ENCODE peak calls at places on chromosomes 12 and 14, in four cellular contexts. One of them, this sample, is unnamed.
A peak's percentile ranks its signal among the peaks of the same experiment; 100 is the strongest.

GRCh38 chr14:22761734-22762133 is 4.8 kb upstream of the OXA1L start:
- DNase-seq in SK-N-SH: no peak
- DNase-seq in EL: no peak
- DNase-seq in sciatic nerve: no peak
- DNase-seq in this sample: no peak

GRCh38 chr12:14157129-14157747 is 175.8 kb upstream of the GRIN2B start:
- DNase-seq in SK-N-SH: no peak
- DNase-seq in EL: no peak
- DNase-seq in sciatic nerve: no peak
- DNase-seq in this sample: no peak

GRCh38 chr14:75981426-75981825 is 369 bp downstream of the TGFB3 start:
- DNase-seq in sciatic nerve: no peak
- DNase-seq in SK-N-SH: no peak
- DNase-seq in EL: no peak
- DNase-seq in this sample: no peak

GRCh38 chr12:104263026-104263425 is 40.5 kb upstream of the EID3 start:
- DNase-seq in SK-N-SH: no peak
- DNase-seq in EL: no peak
- DNase-seq in sciatic nerve: no peak
- DNase-seq in this sample: no peak

GRCh38 chr12:107159384-107159900 is 66.1 kb upstream of the CRY1 start:
- DNase-seq in EL: no peak
- DNase-seq in sciatic nerve: no peak
- DNase-seq in SK-N-SH: no peak
- DNase-seq in this sample: no peak

GRCh38 chr12:100554608-100555077 is 18.8 kb upstream of the GAS2L3 start:
- DNase-seq in SK-N-SH: peak; percentile 77
- DNase-seq in sciatic nerve: no peak
- DNase-seq in EL: peak; percentile 84
- DNase-seq in this sample: peak; percentile 90

GRCh38 chr12:47729233-47729632 is 3.9 kb upstream of the ENDOU start:
- DNase-seq in sciatic nerve: no peak
- DNase-seq in SK-N-SH: no peak
- DNase-seq in EL: peak; percentile 91
- DNase-seq in this sample: peak; percentile 86

GRCh38 chr12:45726594-45727300 is 2.8 kb upstream of the ARID2 start:
- DNase-seq in SK-N-SH: peak; percentile 55
- DNase-seq in sciatic nerve: peak; percentile 76
- DNase-seq in EL: peak; percentile 53
- DNase-seq in this sample: peak; percentile 53

GRCh38 chr14:52014601-52015267 is 25.4 kb downstream of the RTRAF start:
- DNase-seq in sciatic nerve: no peak
- DNase-seq in SK-N-SH: peak; percentile 62
- DNase-seq in EL: no peak
- DNase-seq in this sample: no peak

GRCh38 chr12:99658950-99659349 is 11.4 kb downstream of the GARIN6 start:
- DNase-seq in sciatic nerve: no peak
- DNase-seq in SK-N-SH: no peak
- DNase-seq in EL: no peak
- DNase-seq in this sample: no peak

GRCh38 chr12:13428538-13429265 is 232.2 kb downstream of the EMP1 start:
- DNase-seq in SK-N-SH: no peak
- DNase-seq in sciatic nerve: no peak
- DNase-seq in EL: peak; percentile 8
- DNase-seq in this sample: peak; percentile 59

GRCh38 chr14:104460920-104461651 is 118.5 kb upstream of the C14orf180 start:
- DNase-seq in EL: no peak
- DNase-seq in SK-N-SH: peak; percentile 89
- DNase-seq in sciatic nerve: peak; percentile 56
- DNase-seq in this sample: no peak

GRCh38 chr14:105605501-105606304 is 79.3 kb downstream of the TMEM121 start:
- DNase-seq in sciatic nerve: no peak
- DNase-seq in EL: no peak
- DNase-seq in SK-N-SH: no peak
- DNase-seq in this sample: no peak

GRCh38 chr14:101960225-101960624 is 4.1 kb upstream of the DYNC1H1 start:
- DNase-seq in SK-N-SH: no peak
- DNase-seq in sciatic nerve: peak; percentile 53
- DNase-seq in EL: peak; percentile 38
- DNase-seq in this sample: peak; percentile 30

GRCh38 chr12:95977764-95978305 is 18.3 kb downstream of the HAL start:
- DNase-seq in sciatic nerve: no peak
- DNase-seq in SK-N-SH: no peak
- DNase-seq in EL: no peak
- DNase-seq in this sample: no peak

GRCh38 chr12:10094648-10095047 is 4.1 kb downstream of the CLEC1A start:
- DNase-seq in EL: no peak
- DNase-seq in sciatic nerve: no peak
- DNase-seq in SK-N-SH: no peak
- DNase-seq in this sample: no peak

GRCh38 chr14:73014105-73014504 is 12.8 kb downstream of the ZFYVE1 start:
- DNase-seq in sciatic nerve: no peak
- DNase-seq in EL: peak; percentile 42
- DNase-seq in SK-N-SH: no peak
- DNase-seq in this sample: peak; percentile 67

GRCh38 chr12:80056845-80057244 is 42.5 kb upstream of the OTOGL start:
- DNase-seq in sciatic nerve: no peak
- DNase-seq in SK-N-SH: no peak
- DNase-seq in EL: no peak
- DNase-seq in this sample: peak; percentile 51

GRCh38 chr12:94073441-94074051 is 74.8 kb upstream of the PLXNC1 start:
- DNase-seq in SK-N-SH: no peak
- DNase-seq in sciatic nerve: no peak
- DNase-seq in EL: no peak
- DNase-seq in this sample: no peak

GRCh38 chr14:91570021-91570420 is 59.9 kb upstream of the PPP4R3A start:
- DNase-seq in EL: no peak
- DNase-seq in SK-N-SH: no peak
- DNase-seq in sciatic nerve: no peak
- DNase-seq in this sample: no peak

GRCh38 chr14:101933209-101933608 is 31.2 kb upstream of the DYNC1H1 start:
- DNase-seq in EL: no peak
- DNase-seq in SK-N-SH: no peak
- DNase-seq in sciatic nerve: peak; percentile 55
- DNase-seq in this sample: no peak

GRCh38 chr12:106118-106561 is 39.6 kb downstream of the IQSEC3 start:
- DNase-seq in SK-N-SH: no peak
- DNase-seq in sciatic nerve: peak; percentile 49
- DNase-seq in EL: no peak
- DNase-seq in this sample: no peak

GRCh38 chr14:93036652-93037341 is 78.9 kb downstream of the ITPK1 start:
- DNase-seq in EL: peak; percentile 39
- DNase-seq in sciatic nerve: peak; percentile 70
- DNase-seq in SK-N-SH: no peak
- DNase-seq in this sample: no peak

GRCh38 chr12:2745655-2746054 is 49.1 kb upstream of the FKBP4 start:
- DNase-seq in sciatic nerve: no peak
- DNase-seq in SK-N-SH: no peak
- DNase-seq in EL: no peak
- DNase-seq in this sample: peak; percentile 75

GRCh38 chr12:114679452-114679875 is 4.5 kb downstream of the TBX3 start:
- DNase-seq in EL: peak; percentile 75
- DNase-seq in sciatic nerve: no peak
- DNase-seq in SK-N-SH: no peak
- DNase-seq in this sample: peak; percentile 78

GRCh38 chr12:51636581-51636980 is 45.5 kb downstream of the SCN8A start:
- DNase-seq in EL: peak; percentile 82
- DNase-seq in sciatic nerve: no peak
- DNase-seq in SK-N-SH: no peak
- DNase-seq in this sample: peak; percentile 62

GRCh38 chr12:68007466-68007865 is 18.2 kb downstream of the IFNG-AS1 start:
- DNase-seq in EL: no peak
- DNase-seq in SK-N-SH: no peak
- DNase-seq in sciatic nerve: no peak
- DNase-seq in this sample: peak; percentile 51

GRCh38 chr12:48442191-48442828 is 30.0 kb upstream of the ANP32D start:
- DNase-seq in sciatic nerve: no peak
- DNase-seq in SK-N-SH: peak; percentile 4
- DNase-seq in EL: no peak
- DNase-seq in this sample: no peak